ENCODE peak calls at places on chromosome 13, in six cellular contexts. Q, R, J, V, O and A are unnamed samples.

GRCh38 chr13:101757446-101758039 is 305.1 kb downstream of the ITGBL1 start:
- DNase-seq in Q (no peak), R (peak; percentile 3), J (no peak), V (peak; percentile 53), O (peak; percentile 13), A (no peak)

GRCh38 chr13:114259974-114260373 is 21.4 kb upstream of the UPF3A start:
- DNase-seq in Q (no peak), R (no peak), J (no peak), V (no peak), O (no peak), A (peak; percentile 45)

GRCh38 chr13:20801704-20802103 is 27.9 kb upstream of the EEF1AKMT1 start:
- DNase-seq in Q (no peak), R (no peak), J (no peak), V (no peak), O (no peak), A (no peak)

GRCh38 chr13:20121154-20121515 is 39.7 kb downstream of the GJA3 start:
- DNase-seq in Q (no peak), R (no peak), J (peak; percentile 13), V (no peak), O (no peak), A (no peak)

GRCh38 chr13:105665284-105665683 is 870.2 kb downstream of the EFNB2 start:
- DNase-seq in Q (no peak), R (no peak), J (no peak), V (peak; percentile 7), O (no peak), A (no peak)

GRCh38 chr13:37869756-37870488 is at the start of gene TRPC4:
- DNase-seq in Q (peak; percentile 0), R (peak; percentile 68), J (no peak), V (no peak), O (no peak), A (no peak)

GRCh38 chr13:102816633-102817032 is 17.7 kb downstream of the BIVM start:
- DNase-seq in Q (no peak), R (no peak), J (no peak), V (no peak), O (no peak), A (no peak)

GRCh38 chr13:99990045-99990977 is 8.7 kb downstream of the ZIC2 start:
- DNase-seq in Q (no peak), R (no peak), J (no peak), V (no peak), O (no peak), A (no peak)

GRCh38 chr13:111241006-111241755 is 79.3 kb upstream of the TEX29 start:
- DNase-seq in Q (no peak), R (no peak), J (no peak), V (no peak), O (no peak), A (no peak)

GRCh38 chr13:113052206-113052605 is 53.4 kb upstream of the F7 start:
- DNase-seq in Q (no peak), R (no peak), J (no peak), V (no peak), O (no peak), A (no peak)

GRCh38 chr13:40576369-40576768 is 90.1 kb downstream of the FOXO1 start:
- DNase-seq in Q (no peak), R (no peak), J (peak; percentile 29), V (no peak), O (no peak), A (no peak)

GRCh38 chr13:49502954-49503353 is 7.2 kb downstream of the PHF11 start:
- DNase-seq in Q (no peak), R (no peak), J (no peak), V (no peak), O (no peak), A (no peak)

GRCh38 chr13:46184277-46184699 is 2.3 kb upstream of the LCP1 start:
- DNase-seq in Q (peak; percentile 61), R (peak; percentile 59), J (peak; percentile 81), V (peak; percentile 11), O (no peak), A (peak; percentile 73)

GRCh38 chr13:44680746-44681355 is 104.7 kb upstream of the TSC22D1 start:
- DNase-seq in Q (no peak), R (no peak), J (no peak), V (no peak), O (no peak), A (no peak)

GRCh38 chr13:89279374-89279773 is 1608.2 kb downstream of the SLITRK5 start:
- DNase-seq in Q (no peak), R (no peak), J (no peak), V (no peak), O (no peak), A (no peak)

GRCh38 chr13:48448963-48449614 is 36.2 kb upstream of the LPAR6 start:
- DNase-seq in Q (no peak), R (no peak), J (no peak), V (no peak), O (no peak), A (no peak)

GRCh38 chr13:91245283-91245682 is 102.2 kb upstream of the MIR17HG start:
- DNase-seq in Q (no peak), R (no peak), J (no peak), V (no peak), O (no peak), A (no peak)

GRCh38 chr13:75474956-75475355 is 7.0 kb downstream of the TBC1D4 start:
- DNase-seq in Q (no peak), R (no peak), J (no peak), V (no peak), O (no peak), A (no peak)

GRCh38 chr13:109778102-109778542 is 8.3 kb downstream of the IRS2 start:
- DNase-seq in Q (no peak), R (no peak), J (peak; percentile 32), V (no peak), O (no peak), A (no peak)

GRCh38 chr13:97914537-97914936 is 38.9 kb upstream of the IPO5 start:
- DNase-seq in Q (no peak), R (no peak), J (no peak), V (no peak), O (no peak), A (no peak)

GRCh38 chr13:91045351-91046034 is 302.0 kb upstream of the MIR17HG start:
- DNase-seq in Q (no peak), R (peak; percentile 71), J (no peak), V (no peak), O (no peak), A (no peak)

GRCh38 chr13:24168392-24168750 is 7.9 kb downstream of the SPATA13 start:
- DNase-seq in Q (no peak), R (no peak), J (no peak), V (no peak), O (no peak), A (no peak)

GRCh38 chr13:91813255-91813654 is 414.8 kb downstream of the GPC5 start:
- DNase-seq in Q (no peak), R (no peak), J (no peak), V (no peak), O (no peak), A (no peak)

GRCh38 chr13:111219306-111219705 is 101.1 kb upstream of the TEX29 start:
- DNase-seq in Q (no peak), R (no peak), J (no peak), V (no peak), O (no peak), A (no peak)

GRCh38 chr13:106701810-106702341 is 133.9 kb upstream of the ARGLU1 start:
- DNase-seq in Q (no peak), R (no peak), J (no peak), V (no peak), O (no peak), A (no peak)

GRCh38 chr13:57633950-57634828 is 2.6 kb downstream of the PCDH17 start:
- DNase-seq in Q (no peak), R (no peak), J (no peak), V (no peak), O (no peak), A (no peak)